ENCODE peak calls at places on chromosome 15, in five cellular contexts. T is aorta, J is activated T-cell treated with anti-CD3 and anti-CD28 coated beads for 1 hour, F is NCI-H1092, K is anterior cingulate cortex. A is an unnamed sample.

GRCh38 chr15:95259513-95259912 is 1028.2 kb downstream of the MCTP2 start:
- DNase-seq in F (peak), T (peak), J (peak), K (peak), A (no peak)

GRCh38 chr15:67528536-67528935 is 7.6 kb downstream of the C15orf61 start:
- DNase-seq in F (no peak), T (no peak), J (no peak), K (no peak), A (no peak)

GRCh38 chr15:66896611-66897010 is 168.8 kb upstream of the SMAD3 start:
- DNase-seq in F (no peak), K (no peak), J (no peak), T (no peak), A (no peak)

GRCh38 chr15:64599716-64600115 is 139.3 kb downstream of the ZNF609 start:
- DNase-seq in J (no peak), T (no peak), K (no peak), F (no peak), A (peak)

GRCh38 chr15:43370310-43370974 is 401 bp downstream of the ZSCAN29 start:
- DNase-seq in F (no peak), J (no peak), K (no peak), T (no peak), A (peak)

GRCh38 chr15:60804986-60805949 is 326.3 kb upstream of the ICE2 start:
- DNase-seq in K (no peak), J (no peak), T (peak), F (no peak), A (no peak)

GRCh38 chr15:43516185-43516584 is 1.2 kb upstream of the MAP1A start:
- DNase-seq in J (no peak), K (no peak), F (no peak), T (peak), A (no peak)

GRCh38 chr15:98120561-98120960 is 160.1 kb downstream of the ARRDC4 start:
- DNase-seq in J (no peak), K (no peak), T (no peak), F (no peak), A (no peak)

GRCh38 chr15:43493687-43494472 is 924 bp upstream of the TP53BP1 start:
- DNase-seq in F (no peak), K (no peak), J (no peak), T (no peak), A (no peak)

GRCh38 chr15:53312707-53313106 is 446.8 kb downstream of the WDR72 start:
- DNase-seq in T (no peak), K (no peak), J (no peak), F (no peak), A (no peak)

GRCh38 chr15:89383635-89384604 is 49.3 kb upstream of the POLG start:
- DNase-seq in J (no peak), T (peak), K (peak), F (peak), A (peak)

GRCh38 chr15:25690673-25691543 is 172.2 kb downstream of the ATP10A start:
- DNase-seq in F (no peak), K (no peak), J (no peak), T (peak), A (no peak)

GRCh38 chr15:76196949-76197315 is 114.3 kb downstream of the ETFA start:
- DNase-seq in F (no peak), K (peak), J (no peak), T (peak), A (no peak)

GRCh38 chr15:57156210-57156887 is 220.0 kb upstream of the CGNL1 start:
- DNase-seq in J (no peak), T (no peak), F (no peak), K (no peak), A (no peak)

GRCh38 chr15:68576253-68577236 is 2.2 kb upstream of the CORO2B start:
- DNase-seq in T (peak), F (peak), K (no peak), J (no peak), A (peak)

GRCh38 chr15:29114277-29115092 is 155.1 kb downstream of the NSMCE3 start:
- DNase-seq in F (no peak), K (no peak), J (no peak), T (no peak), A (no peak)

GRCh38 chr15:82168296-82168695 is 94.2 kb downstream of the EFL1 start:
- DNase-seq in K (no peak), T (no peak), J (no peak), F (no peak), A (no peak)

GRCh38 chr15:90648137-90649070 is 68.7 kb upstream of the BLM start:
- DNase-seq in J (peak), K (peak), T (peak), F (peak), A (peak)

GRCh38 chr15:67833504-67834248 is 6.2 kb downstream of the RNU6-1 start:
- DNase-seq in J (no peak), T (peak), K (no peak), F (no peak), A (no peak)

GRCh38 chr15:35560895-35561294 is 14.9 kb upstream of the DPH6 start:
- DNase-seq in T (no peak), F (no peak), J (no peak), K (no peak), A (no peak)

GRCh38 chr15:78374436-78375393 is 34.6 kb downstream of the CRABP1 start:
- DNase-seq in J (no peak), F (no peak), T (peak), K (no peak), A (no peak)

GRCh38 chr15:92091155-92091734 is 237.7 kb downstream of the SLCO3A1 start:
- DNase-seq in T (no peak), K (peak), F (no peak), J (no peak), A (peak)

GRCh38 chr15:101124731-101125558 is 126.9 kb downstream of the CHSY1 start:
- DNase-seq in K (no peak), F (no peak), T (no peak), J (no peak), A (no peak)

GRCh38 chr15:74776851-74777768 is 4.8 kb upstream of the CSK start:
- DNase-seq in F (no peak), T (no peak), K (no peak), J (no peak), A (no peak)

GRCh38 chr15:68991723-68992122 is 22.8 kb upstream of the NOX5 start:
- DNase-seq in F (no peak), J (no peak), T (no peak), K (no peak), A (peak)

GRCh38 chr15:100112061-100112420 is 229.7 kb downstream of the ADAMTS17 start:
- DNase-seq in K (no peak), J (no peak), T (peak), F (no peak), A (no peak)

GRCh38 chr15:71532994-71533393 is 277.4 kb upstream of the NR2E3 start:
- DNase-seq in J (no peak), F (no peak), K (no peak), T (no peak), A (no peak)

GRCh38 chr15:72599855-72600464 is 54.5 kb upstream of the GOLGA6B start:
- DNase-seq in K (no peak), F (peak), J (no peak), T (no peak), A (peak)